ENCODE peak calls at places on chromosomes 3 and 15, in four cellular contexts. A is spleen; V is CD8-positive, alpha-beta T cell; D is WERI-Rb-1. Y is an unnamed sample.

GRCh38 chr15:45048784-45049631 is 26.0 kb downstream of the SORD start:
- DNase-seq in A (peak), V (no peak), D (no peak), Y (no peak)

GRCh38 chr3:187968883-187969580 is 184.9 kb upstream of the LPP start:
- DNase-seq in A (no peak), V (no peak), D (no peak), Y (no peak)

GRCh38 chr15:59587085-59587826 is 24.3 kb upstream of the GCNT3 start:
- DNase-seq in A (no peak), V (no peak), D (no peak), Y (no peak)

GRCh38 chr3:150238995-150239612 is 169.0 kb upstream of the TSC22D2 start:
- DNase-seq in A (no peak), V (no peak), D (peak), Y (no peak)

GRCh38 chr15:77547801-77548607 is 84.7 kb downstream of the LINGO1 start:
- DNase-seq in A (no peak), V (no peak), D (no peak), Y (no peak)

GRCh38 chr3:127684871-127685707 is 12.3 kb downstream of the ABTB1 start:
- DNase-seq in A (peak), V (no peak), D (peak), Y (no peak)

GRCh38 chr3:155553800-155554199 is 191.1 kb downstream of the PLCH1 start:
- DNase-seq in A (no peak), V (no peak), D (no peak), Y (no peak)

GRCh38 chr3:9104121-9104520 is 140.8 kb upstream of the RAD18 start:
- DNase-seq in A (no peak), V (no peak), D (no peak), Y (no peak)

GRCh38 chr3:30549600-30549999 is 56.8 kb upstream of the TGFBR2 start:
- DNase-seq in A (no peak), V (no peak), D (no peak), Y (no peak)

GRCh38 chr15:100913961-100914360 is 5.2 kb upstream of the LRRK1 start:
- DNase-seq in A (no peak), V (no peak), D (no peak), Y (no peak)

GRCh38 chr15:100918034-100918689 is 995 bp upstream of the LRRK1 start:
- DNase-seq in A (peak), V (peak), D (peak), Y (peak)

GRCh38 chr15:100918690-100919480 is at the start of gene LRRK1:
- DNase-seq in A (peak), V (no peak), D (peak), Y (no peak)

GRCh38 chr15:100911086-100911485 is 8.1 kb upstream of the LRRK1 start:
- DNase-seq in A (no peak), V (no peak), D (no peak), Y (no peak)

GRCh38 chr15:100914876-100915275 is 4.3 kb upstream of the LRRK1 start:
- DNase-seq in A (no peak), V (no peak), D (no peak), Y (no peak)
- TF ChIP-seq CTCF in A (no peak), V (no peak), D (peak), Y (no peak)

DNA sequence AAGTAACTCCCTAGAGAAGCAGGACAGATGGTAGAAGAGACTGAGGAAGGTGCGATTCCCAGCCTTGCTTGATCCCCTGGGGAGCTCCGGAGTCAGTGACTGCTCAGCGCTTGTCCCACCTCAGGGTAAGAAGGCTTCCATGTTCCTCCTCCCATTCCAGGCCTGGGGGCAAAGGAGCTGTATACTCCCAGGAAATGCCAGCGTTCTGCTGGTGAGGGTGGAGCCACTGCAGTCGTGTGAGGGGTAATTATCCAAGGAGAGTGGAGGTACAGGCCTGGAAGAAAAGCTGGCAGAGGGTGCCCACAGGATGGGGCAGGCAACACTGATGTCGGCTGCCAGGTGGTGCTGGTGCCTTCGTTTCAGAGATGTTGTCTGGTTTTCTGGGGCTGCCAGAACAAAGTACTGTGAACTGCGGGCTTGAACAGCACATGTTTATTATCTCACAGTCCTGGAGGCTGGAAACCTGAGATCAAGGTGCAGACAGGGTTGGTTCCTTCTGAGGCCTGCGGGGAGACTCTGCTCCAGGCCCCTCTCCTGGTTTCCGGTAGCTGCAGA is 12.1 kb upstream of the APBA2 start:
- DNase-seq in A (peak), V (no peak), D (no peak), Y (no peak)
- TF ChIP-seq CTCF in A (no peak), V (peak), D (no peak), Y (no peak)

GRCh38 chr3:177640319-177640997 is 443.2 kb upstream of the TBL1XR1 start:
- DNase-seq in A (no peak), V (no peak), D (no peak), Y (no peak)

GRCh38 chr3:177641206-177641605 is 443.9 kb upstream of the TBL1XR1 start:
- DNase-seq in A (no peak), V (no peak), D (no peak), Y (no peak)

GRCh38 chr3:177646749-177647148 is 449.5 kb upstream of the TBL1XR1 start:
- DNase-seq in A (no peak), V (no peak), D (no peak), Y (peak)

GRCh38 chr3:177642042-177642441 is 444.8 kb upstream of the TBL1XR1 start:
- DNase-seq in A (no peak), V (no peak), D (no peak), Y (no peak)

GRCh38 chr3:177642482-177643163 is 445.3 kb upstream of the TBL1XR1 start:
- DNase-seq in A (no peak), V (no peak), D (no peak), Y (no peak)
- TF ChIP-seq CTCF in A (no peak), V (no peak), D (no peak), Y (no peak)

GRCh38 chr3:14261229-14261628 is 82.6 kb downstream of the LSM3 start:
- DNase-seq in A (peak), V (peak), D (peak), Y (peak)
- TF ChIP-seq CTCF in A (peak), V (peak), D (peak), Y (peak)

GRCh38 chr3:186093271-186093900 is 15.5 kb downstream of the ETV5 start:
- DNase-seq in A (no peak), V (no peak), D (peak), Y (no peak)
- TF ChIP-seq CTCF in A (no peak), V (no peak), D (no peak), Y (no peak)

DNA sequence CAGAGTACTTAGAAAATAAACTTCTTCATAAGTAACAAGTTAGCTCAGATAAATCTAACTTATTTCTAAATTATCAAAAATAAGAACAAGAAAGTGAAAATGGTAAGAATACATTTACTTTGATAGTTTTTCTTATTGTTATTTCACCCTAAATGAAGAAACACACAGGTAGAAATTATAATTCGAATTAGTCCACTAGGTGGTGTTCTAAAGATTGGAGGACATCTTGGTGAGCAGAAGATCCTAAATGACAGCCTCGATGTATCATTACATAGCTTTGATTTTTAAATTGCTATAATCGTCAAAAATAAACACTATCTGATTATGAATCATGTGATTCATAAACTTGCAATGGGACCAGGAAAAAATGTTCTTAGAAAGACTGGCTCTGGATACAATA is 280.8 kb upstream of the UBE2E2 start:
- DNase-seq in A (no peak), V (no peak), D (no peak), Y (no peak)
- TF ChIP-seq CTCF in A (no peak), V (no peak), D (no peak), Y (no peak)

GRCh38 chr3:167863811-167864558 is 128.5 kb downstream of the SERPINI1 start:
- DNase-seq in A (no peak), V (no peak), D (no peak), Y (no peak)
- TF ChIP-seq CTCF in A (no peak), V (no peak), D (no peak), Y (no peak)

GRCh38 chr15:42731461-42731860 is 5.5 kb downstream of the CDAN1 start:
- DNase-seq in A (no peak), V (no peak), D (no peak), Y (no peak)
- TF ChIP-seq CTCF in A (no peak), V (no peak), D (no peak), Y (no peak)

DNA sequence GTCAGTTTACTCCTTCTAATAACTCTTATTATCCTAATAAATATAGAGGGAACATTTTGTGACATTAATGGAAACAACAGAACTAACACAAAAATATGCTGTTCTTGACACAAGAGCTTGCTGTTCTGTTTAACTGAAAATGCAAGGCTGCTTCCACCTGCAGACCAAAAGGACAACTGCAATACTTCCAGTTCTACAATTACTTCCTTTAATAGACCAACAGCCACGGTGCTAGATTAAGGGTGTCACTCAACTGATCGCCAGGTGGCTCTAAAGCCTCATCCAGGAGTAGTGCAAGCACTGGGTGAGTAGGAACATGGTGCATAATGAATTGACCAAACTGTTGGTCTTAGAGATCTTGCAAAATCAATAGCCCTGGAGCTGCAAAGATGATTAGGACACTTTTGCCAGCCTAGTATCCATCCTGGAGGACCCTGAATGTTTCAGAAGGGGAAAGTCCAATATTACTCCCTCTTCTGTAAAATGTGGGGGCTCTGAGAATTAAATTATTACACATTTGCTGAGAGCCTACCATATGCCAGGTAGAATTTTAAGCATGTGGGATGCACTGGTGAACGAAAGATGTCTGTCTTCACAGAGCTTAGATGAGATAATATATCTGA is 3.6 kb upstream of the CLDN16 start:
- DNase-seq in A (no peak), V (no peak), D (peak), Y (no peak)
- TF ChIP-seq CTCF in A (no peak), V (no peak), D (peak), Y (no peak)

Y was measured in natural killer cell.